ENCODE peak calls at places on chromosomes 4 and X, in ten cellular contexts. N, I, O, K, T, G, Z, B, L and M are unnamed samples.

GRCh38 chrX:261858-262390 is 19.3 kb upstream of the PLCXD1 start:
- DNase-seq in N (no peak), I (peak), O (peak), K (peak), T (no peak), G (peak), Z (no peak), B (no peak), L (no peak), M (no peak)

GRCh38 chr4:114383721-114384120 is 214.9 kb upstream of the UGT8 start:
- DNase-seq in N (no peak), I (no peak), O (no peak), K (no peak), T (no peak), G (peak), Z (no peak), B (no peak), L (no peak), M (peak)

GRCh38 chr4:53100801-53101581 is 238.9 kb downstream of the RASL11B start:
- DNase-seq in N (no peak), I (no peak), O (no peak), K (no peak), T (no peak), G (peak), Z (no peak), B (no peak), L (no peak), M (peak)

GRCh38 chr4:104382961-104383360 is 111.7 kb downstream of the CXXC4 start:
- DNase-seq in N (no peak), I (no peak), O (no peak), K (no peak), T (no peak), G (no peak), Z (no peak), B (no peak), L (no peak), M (no peak)

GRCh38 chr4:135065366-135065765 is 863.8 kb upstream of the PABPC4L start:
- DNase-seq in N (no peak), I (no peak), O (no peak), K (no peak), T (no peak), G (no peak), Z (no peak), B (no peak), L (no peak), M (no peak)

GRCh38 chrX:49269768-49270248 is at the start of gene PPP1R3F:
- DNase-seq in N (no peak), I (no peak), O (no peak), K (peak), T (no peak), G (no peak), Z (no peak), B (peak), L (no peak), M (no peak)

GRCh38 chrX:56564182-56564885 is 907 bp downstream of the UBQLN2 start:
- DNase-seq in N (peak), I (no peak), O (no peak), K (peak), T (peak), G (peak), Z (peak), B (no peak), L (peak), M (peak)

GRCh38 chrX:31136144-31136572 is 64.3 kb upstream of the FTHL17 start:
- DNase-seq in N (no peak), I (no peak), O (no peak), K (no peak), T (no peak), G (no peak), Z (peak), B (no peak), L (peak), M (no peak)

GRCh38 chrX:38804481-38805293 is 3.4 kb downstream of the MID1IP1 start:
- DNase-seq in N (peak), I (peak), O (peak), K (peak), T (peak), G (peak), Z (peak), B (peak), L (no peak), M (peak)

GRCh38 chr4:85703098-85703497 is 228.1 kb downstream of the ARHGAP24 start:
- DNase-seq in N (no peak), I (no peak), O (no peak), K (no peak), T (no peak), G (peak), Z (peak), B (no peak), L (no peak), M (no peak)

GRCh38 chrX:142096263-142096662 is 108.8 kb downstream of the MAGEC2 start:
- DNase-seq in N (no peak), I (no peak), O (no peak), K (no peak), T (no peak), G (no peak), Z (no peak), B (no peak), L (no peak), M (no peak)

GRCh38 chrX:106170318-106170717 is 2.2 kb downstream of the PWWP3B start:
- DNase-seq in N (no peak), I (no peak), O (no peak), K (no peak), T (no peak), G (peak), Z (no peak), B (no peak), L (no peak), M (no peak)

GRCh38 chr4:148376151-148376550 is 66.1 kb downstream of the NR3C2 start:
- DNase-seq in N (peak), I (no peak), O (no peak), K (no peak), T (peak), G (peak), Z (no peak), B (no peak), L (peak), M (peak)

GRCh38 chr4:80097395-80098177 is 24.6 kb upstream of the ANTXR2 start:
- DNase-seq in N (no peak), I (no peak), O (no peak), K (peak), T (no peak), G (peak), Z (no peak), B (no peak), L (no peak), M (peak)

GRCh38 chr4:104394409-104394813 is 100.3 kb downstream of the CXXC4 start:
- DNase-seq in N (no peak), I (no peak), O (no peak), K (no peak), T (no peak), G (no peak), Z (no peak), B (peak), L (no peak), M (no peak)

GRCh38 chrX:45515262-45516215 is 314.9 kb upstream of the DIPK2B start:
- DNase-seq in N (peak), I (peak), O (peak), K (peak), T (no peak), G (peak), Z (no peak), B (peak), L (peak), M (peak)

GRCh38 chr4:117400039-117400835 is 314.9 kb upstream of the TRAM1L1 start:
- DNase-seq in N (no peak), I (no peak), O (no peak), K (no peak), T (no peak), G (peak), Z (no peak), B (no peak), L (no peak), M (no peak)

GRCh38 chr4:957581-958313 is 15.6 kb downstream of the DGKQ start:
- DNase-seq in N (peak), I (peak), O (no peak), K (peak), T (no peak), G (no peak), Z (no peak), B (no peak), L (no peak), M (no peak)

GRCh38 chr4:952881-953573 is 20.3 kb downstream of the DGKQ start:
- DNase-seq in N (no peak), I (no peak), O (no peak), K (peak), T (no peak), G (no peak), Z (no peak), B (no peak), L (no peak), M (no peak)

GRCh38 chr4:84238247-84239090 is 260.6 kb downstream of the NKX6-1 start:
- DNase-seq in N (no peak), I (no peak), O (no peak), K (no peak), T (no peak), G (peak), Z (no peak), B (no peak), L (no peak), M (peak)

GRCh38 chr4:59553739-59554126 is 1646.4 kb upstream of the ADGRL3 start:
- DNase-seq in N (no peak), I (no peak), O (peak), K (no peak), T (no peak), G (peak), Z (no peak), B (no peak), L (no peak), M (peak)

GRCh38 chr4:86934147-86934771 is 552 bp upstream of the AFF1 start:
- DNase-seq in N (no peak), I (no peak), O (no peak), K (no peak), T (no peak), G (no peak), Z (no peak), B (no peak), L (peak), M (no peak)

GRCh38 chrX:105822138-105823091 is at the start of gene NRK:
- DNase-seq in N (peak), I (no peak), O (no peak), K (peak), T (no peak), G (peak), Z (no peak), B (no peak), L (no peak), M (no peak)

GRCh38 chr4:125313989-125314602 is 659 bp upstream of the FAT4 start:
- DNase-seq in N (no peak), I (peak), O (no peak), K (no peak), T (no peak), G (no peak), Z (no peak), B (no peak), L (no peak), M (no peak)

GRCh38 chrX:112734250-112734649 is 54.5 kb upstream of the LHFPL1 start:
- DNase-seq in N (no peak), I (no peak), O (no peak), K (peak), T (no peak), G (peak), Z (peak), B (no peak), L (no peak), M (peak)

GRCh38 chrX:110146521-110146920 is 143.6 kb downstream of the TMEM164 start:
- DNase-seq in N (no peak), I (peak), O (peak), K (no peak), T (peak), G (peak), Z (peak), B (no peak), L (peak), M (no peak)

GRCh38 chr4:75542824-75543223 is 13.0 kb upstream of the ODAPH start:
- DNase-seq in N (no peak), I (no peak), O (no peak), K (no peak), T (no peak), G (peak), Z (no peak), B (no peak), L (no peak), M (peak)

GRCh38 chr4:76310683-76311082 is 4.2 kb downstream of the STBD1 start:
- DNase-seq in N (no peak), I (peak), O (no peak), K (no peak), T (no peak), G (no peak), Z (no peak), B (no peak), L (no peak), M (no peak)

GRCh38 chr4:141058739-141059507 is 74.3 kb downstream of the RNF150 start:
- DNase-seq in N (no peak), I (no peak), O (no peak), K (no peak), T (no peak), G (peak), Z (no peak), B (no peak), L (no peak), M (no peak)

GRCh38 chr4:94333864-94334263 is 8.8 kb downstream of the HPGDS start:
- DNase-seq in N (no peak), I (no peak), O (no peak), K (no peak), T (no peak), G (no peak), Z (no peak), B (no peak), L (no peak), M (no peak)

GRCh38 chr4:56259595-56259994 is 127.7 kb downstream of the AASDH start:
- DNase-seq in N (no peak), I (no peak), O (no peak), K (no peak), T (no peak), G (no peak), Z (no peak), B (no peak), L (no peak), M (no peak)

DNA sequence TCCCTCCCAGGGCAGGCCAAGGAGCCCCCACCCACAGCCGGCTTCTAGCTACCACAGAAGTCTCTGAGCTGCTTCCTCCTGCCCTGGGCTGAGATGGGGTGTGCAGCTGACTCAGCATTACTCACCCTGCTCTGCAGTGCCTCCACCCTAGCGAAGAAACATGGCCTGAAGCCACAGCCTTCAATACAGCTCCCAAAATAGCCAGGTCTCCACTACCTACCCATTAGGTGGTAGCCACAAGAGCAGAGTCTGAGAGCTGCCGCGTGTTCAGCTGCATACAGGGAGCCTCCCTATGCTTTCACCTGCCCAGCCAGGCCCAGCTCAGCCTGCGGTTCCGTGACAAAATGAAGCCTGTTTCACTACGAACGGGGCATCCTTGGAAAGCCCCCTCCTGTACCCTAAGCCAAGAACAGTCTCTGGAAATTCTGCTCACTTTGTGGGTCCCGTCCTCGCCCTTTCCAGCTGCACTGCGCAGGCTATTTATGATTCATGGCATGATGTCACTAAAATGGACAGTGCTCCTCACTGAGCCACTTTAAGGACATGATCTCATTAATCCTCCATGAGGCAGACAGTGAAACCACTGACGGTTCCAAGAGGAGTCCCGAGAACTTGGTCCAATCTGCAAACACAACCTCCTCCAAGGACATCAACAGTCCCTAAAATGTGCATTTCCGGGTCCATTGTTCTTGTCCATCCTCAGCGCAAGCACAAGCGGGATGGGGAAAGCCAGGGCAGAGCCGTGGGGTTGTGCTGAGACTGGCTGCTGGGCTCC is 20.2 kb downstream of the WDR1 start:
- DNase-seq in N (peak), I (no peak), O (peak), K (peak), T (peak), G (peak), Z (no peak), B (peak), L (peak), M (peak)
- H3K4me3 ChIP-seq in N (no peak), I (no peak), O (no peak), K (peak), T (no peak), G (no peak), Z (no peak), B (no peak), L (no peak), M (no peak)

DNA sequence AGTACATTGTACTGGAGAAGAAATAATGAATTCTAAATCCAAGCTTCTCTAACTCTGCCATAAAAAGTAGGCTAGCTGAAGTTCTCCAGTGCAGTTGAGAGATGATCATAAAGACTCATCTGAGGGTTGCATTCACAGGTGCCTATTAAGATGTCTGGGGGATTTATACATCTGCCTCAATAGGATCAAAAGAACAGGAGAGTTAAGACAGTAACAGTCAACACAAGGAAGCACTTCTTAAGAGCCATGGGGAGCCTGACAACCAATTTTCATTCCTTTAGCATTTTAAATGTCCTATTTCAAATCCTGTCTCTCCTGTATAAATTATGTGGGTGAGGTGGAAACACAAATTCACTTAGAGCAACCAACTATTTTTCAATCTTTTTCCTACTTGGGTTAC is 432.4 kb upstream of the NWD2 start:
- DNase-seq in N (no peak), I (no peak), O (no peak), K (no peak), T (no peak), G (no peak), Z (no peak), B (no peak), L (no peak), M (no peak)
- H3K4me3 ChIP-seq in N (no peak), I (no peak), O (no peak), K (no peak), T (no peak), G (no peak), Z (no peak), B (no peak), L (no peak), M (no peak)

GRCh38 chr4:2265113-2266110 is 3.5 kb upstream of the MXD4 start:
- DNase-seq in N (peak), I (no peak), O (no peak), K (peak), T (no peak), G (no peak), Z (no peak), B (peak), L (no peak), M (no peak)
- H3K4me3 ChIP-seq in N (no peak), I (no peak), O (no peak), K (peak), T (no peak), G (no peak), Z (no peak), B (peak), L (no peak), M (no peak)

GRCh38 chr4:36388710-36389109 is 107.3 kb downstream of the DTHD1 start:
- DNase-seq in N (no peak), I (no peak), O (no peak), K (no peak), T (no peak), G (no peak), Z (no peak), B (no peak), L (no peak), M (no peak)

GRCh38 chr4:36386691-36387090 is 105.3 kb downstream of the DTHD1 start:
- DNase-seq in N (no peak), I (no peak), O (no peak), K (no peak), T (no peak), G (no peak), Z (no peak), B (no peak), L (no peak), M (no peak)

GRCh38 chr4:36392049-36392448 is 110.6 kb downstream of the DTHD1 start:
- DNase-seq in N (no peak), I (no peak), O (no peak), K (no peak), T (no peak), G (no peak), Z (no peak), B (no peak), L (no peak), M (no peak)

GRCh38 chr4:36385951-36386561 is 104.6 kb downstream of the DTHD1 start:
- DNase-seq in N (no peak), I (no peak), O (no peak), K (no peak), T (peak), G (no peak), Z (peak), B (no peak), L (peak), M (no peak)
- H3K4me3 ChIP-seq in N (no peak), I (no peak), O (no peak), K (no peak), T (peak), G (no peak), Z (no peak), B (no peak), L (no peak), M (no peak)